ENCODE peak calls at places on chromosome 12, in four cellular contexts. H is heart right ventricle; C is effector memory CD4-positive, alpha-beta T cell; M is Karpas-422. E is an unnamed sample.

GRCh38 chr12:10497602-10498001 is 8.1 kb upstream of the EIF2S3B start:
- DNase-seq in H (no peak), C (no peak), M (no peak), E (no peak)

GRCh38 chr12:79155703-79156102 is 291.1 kb downstream of the SYT1 start:
- DNase-seq in H (no peak), C (no peak), M (no peak), E (no peak)

GRCh38 chr12:4279120-4279690 is 5.6 kb downstream of the CCND2 start:
- DNase-seq in H (no peak), C (no peak), M (no peak), E (no peak)

GRCh38 chr12:48286665-48287064 is 64.1 kb downstream of the ZNF641 start:
- DNase-seq in H (no peak), C (no peak), M (peak; percentile 61), E (no peak)

GRCh38 chr12:21650997-21651396 is 6.6 kb downstream of the LDHB start:
- DNase-seq in H (no peak), C (no peak), M (no peak), E (no peak)

GRCh38 chr12:24929953-24930352 is 18.9 kb downstream of the BCAT1 start:
- DNase-seq in H (no peak), C (no peak), M (no peak), E (no peak)

GRCh38 chr12:62813031-62813829 is 121.7 kb downstream of the PPM1H start:
- DNase-seq in H (peak; percentile 62), C (no peak), M (peak; percentile 77), E (peak; percentile 74)

GRCh38 chr12:26117321-26117720 is 7.5 kb downstream of the BHLHE41 start:
- DNase-seq in H (no peak), C (no peak), M (peak; percentile 48), E (no peak)

GRCh38 chr12:126869644-126870043 is 1397.3 kb upstream of the TMEM132C start:
- DNase-seq in H (no peak), C (no peak), M (no peak), E (no peak)

GRCh38 chr12:24078318-24078765 is 128.9 kb upstream of the SOX5 start:
- DNase-seq in H (no peak), C (no peak), M (no peak), E (no peak)

GRCh38 chr12:21130998-21131397 is at the start of gene SLCO1B1:
- DNase-seq in H (no peak), C (no peak), M (no peak), E (no peak)

GRCh38 chr12:114163766-114164165 is 197.6 kb upstream of the RBM19 start:
- DNase-seq in H (no peak), C (no peak), M (no peak), E (no peak)

GRCh38 chr12:54016478-54016964 is 7.7 kb downstream of the HOXC8 start:
- DNase-seq in H (no peak), C (no peak), M (no peak), E (peak; percentile 69)

GRCh38 chr12:6092784-6093722 is 31.4 kb downstream of the VWF start:
- DNase-seq in H (peak; percentile 33), C (no peak), M (no peak), E (no peak)

GRCh38 chr12:7106082-7106481 is 2.9 kb downstream of the C1RL start:
- DNase-seq in H (no peak), C (no peak), M (no peak), E (no peak)

GRCh38 chr12:1932264-1932777 is 13.9 kb upstream of the CACNA2D4 start:
- DNase-seq in H (peak; percentile 75), C (no peak), M (no peak), E (no peak)

GRCh38 chr12:123712780-123713319 is 697 bp downstream of the ATP6V0A2 start:
- DNase-seq in H (no peak), C (no peak), M (peak; percentile 55), E (peak; percentile 17)

GRCh38 chr12:94100254-94100653 is 48.1 kb upstream of the PLXNC1 start:
- DNase-seq in H (no peak), C (no peak), M (no peak), E (no peak)

GRCh38 chr12:113537041-113537750 is 65.5 kb upstream of the LHX5 start:
- DNase-seq in H (no peak), C (no peak), M (no peak), E (no peak)

GRCh38 chr12:27907766-27908165 is 64.8 kb downstream of the PTHLH start:
- DNase-seq in H (no peak), C (no peak), M (no peak), E (no peak)

GRCh38 chr12:102601621-102602020 is 121.3 kb upstream of the IGF1 start:
- DNase-seq in H (no peak), C (no peak), M (no peak), E (no peak)

GRCh38 chr12:106074706-106075392 is 63.9 kb downstream of the NUAK1 start:
- DNase-seq in H (no peak), C (no peak), M (no peak), E (no peak)

GRCh38 chr12:71460318-71460717 is 20.7 kb downstream of the LGR5 start:
- DNase-seq in H (no peak), C (no peak), M (no peak), E (no peak)
- H3K4me1 ChIP-seq in H (no peaks in the 10 kb centered on the region), C (no peaks in the 10 kb centered on the region), M (no peaks in the 10 kb centered on the region), E (no peaks in the 10 kb centered on the region)

GRCh38 chr12:89474615-89475014 is 50.0 kb downstream of the GALNT4 start:
- DNase-seq in H (no peak), C (no peak), M (no peak), E (no peak)

GRCh38 chr12:89475203-89475990 is 49.2 kb downstream of the GALNT4 start:
- DNase-seq in H (no peak), C (no peak), M (no peak), E (no peak)

GRCh38 chr12:89470741-89471504 is 53.7 kb downstream of the GALNT4 start:
- DNase-seq in H (no peak), C (no peak), M (peak; percentile 87), E (peak; percentile 46)

GRCh38 chr12:89469361-89469760 is 55.2 kb downstream of the GALNT4 start:
- DNase-seq in H (no peak), C (no peak), M (no peak), E (no peak)

GRCh38 chr12:89472508-89472907 is 52.1 kb downstream of the GALNT4 start:
- DNase-seq in H (no peak), C (no peak), M (no peak), E (no peak)
- H3K4me1 ChIP-seq in H (no peaks in the 10 kb centered on the region), C (peaks cover 11% of the 10 kb centered on the region), M (peaks cover 10% of the 10 kb centered on the region), E (no peaks in the 10 kb centered on the region)

DNA sequence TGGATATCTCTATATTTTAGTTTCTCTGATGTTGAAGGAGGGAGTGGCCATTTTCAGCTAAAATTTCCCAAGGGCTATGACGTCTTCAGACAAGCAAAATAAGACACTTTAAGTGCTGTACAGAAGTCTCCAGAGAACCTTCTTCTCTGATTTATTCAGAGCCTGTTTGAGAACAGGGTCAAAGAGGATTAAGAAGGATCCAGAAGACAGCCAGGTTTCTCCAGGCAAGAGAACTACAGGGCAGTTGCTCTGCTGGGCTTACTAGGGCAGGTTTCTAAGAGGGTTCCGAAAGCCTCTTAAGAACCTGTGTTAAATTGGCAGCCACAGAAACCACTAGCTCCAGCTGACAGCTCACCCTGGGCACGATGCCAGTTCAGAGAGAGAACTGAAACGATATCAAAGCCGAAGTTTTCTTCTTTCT is 1.2 kb downstream of the MGP start:
- DNase-seq in H (peak; percentile 73), C (peak; percentile 63), M (peak; percentile 88), E (no peak)
- H3K4me1 ChIP-seq in H (peaks cover 24% of the 10 kb centered on the region), C (peaks cover 8% of the 10 kb centered on the region), M (peaks cover 22% of the 10 kb centered on the region), E (no peaks in the 10 kb centered on the region)

GRCh38 chr12:11651785-11652184 is 2.3 kb downstream of the ETV6 start:
- DNase-seq in H (no peak), C (no peak), M (no peak), E (peak; percentile 28)
- H3K4me1 ChIP-seq in H (peaks cover 43% of the 10 kb centered on the region), C (peaks cover 19% of the 10 kb centered on the region), M (peaks cover 35% of the 10 kb centered on the region), E (peaks cover 12% of the 10 kb centered on the region)

DNA sequence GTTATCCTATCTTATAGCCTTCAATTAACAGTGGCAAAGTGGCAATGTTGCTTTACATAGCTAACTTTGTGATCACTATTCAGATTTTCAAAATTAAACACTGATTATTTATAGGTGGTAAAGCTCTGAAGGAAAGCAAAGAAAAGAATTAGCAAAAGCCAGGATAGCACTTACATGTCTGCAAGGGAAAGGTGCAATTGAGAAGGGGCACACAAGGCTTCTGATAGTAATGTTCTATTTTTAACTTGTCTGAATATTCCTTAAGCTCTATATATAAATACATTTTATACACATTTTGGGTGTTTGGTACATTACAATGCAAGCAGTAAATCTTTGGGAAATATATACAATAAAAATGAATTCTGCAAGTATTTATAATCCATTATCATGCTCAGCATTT is 10.9 kb downstream of the NAP1L1 start:
- DNase-seq in H (no peak), C (no peak), M (no peak), E (no peak)
- H3K4me1 ChIP-seq in H (peaks cover 37% of the 10 kb centered on the region), C (no peaks in the 10 kb centered on the region), M (peaks cover 6% of the 10 kb centered on the region), E (peaks cover 4% of the 10 kb centered on the region)

DNA sequence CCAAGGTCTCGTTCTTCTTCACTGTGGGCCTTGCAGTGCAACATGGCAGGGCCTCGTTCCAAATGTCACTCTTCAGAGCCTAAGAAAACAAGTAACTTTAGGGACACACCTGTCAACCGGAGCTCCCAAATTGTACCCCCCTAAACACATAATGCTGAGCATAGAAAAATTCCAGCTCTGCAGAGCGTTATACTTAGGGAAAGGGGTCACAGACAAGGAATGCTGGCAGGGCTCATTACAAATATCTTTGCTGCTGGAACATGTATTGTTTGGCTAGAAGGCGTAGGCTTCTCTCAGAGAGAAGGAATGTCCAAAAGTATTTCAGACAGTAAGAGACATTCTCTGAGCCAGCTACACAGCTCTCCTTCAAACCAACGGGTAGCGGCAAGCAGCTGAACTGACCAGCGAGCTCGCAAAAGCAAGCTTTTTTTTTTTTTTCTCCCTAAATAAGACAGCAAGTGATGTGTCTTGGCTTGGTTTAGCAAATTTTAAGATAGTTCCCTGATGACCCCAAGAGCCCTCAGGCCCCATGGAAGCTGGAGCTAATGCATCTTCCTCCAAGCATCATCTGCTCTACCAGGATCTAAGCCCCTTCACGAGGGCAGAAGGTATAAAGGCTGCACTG is 24.5 kb downstream of the SSH1 start:
- DNase-seq in H (no peak), C (no peak), M (no peak), E (no peak)
- H3K4me1 ChIP-seq in H (peaks cover 80% of the 10 kb centered on the region), C (peaks cover 3% of the 10 kb centered on the region), M (no peaks in the 10 kb centered on the region), E (no peaks in the 10 kb centered on the region)

GRCh38 chr12:132489602-132490239 is at the start of gene FBRSL1:
- DNase-seq in H (peak; percentile 92), C (peak; percentile 89), M (peak; percentile 92), E (peak; percentile 94)
- H3K4me1 ChIP-seq in H (peaks cover 38% of the 10 kb centered on the region), C (peaks cover 41% of the 10 kb centered on the region), M (peaks cover 22% of the 10 kb centered on the region), E (peaks cover 5% of the 10 kb centered on the region)

GRCh38 chr12:31272607-31273225 is 53.2 kb downstream of the SINHCAF start:
- DNase-seq in H (no peak), C (no peak), M (no peak), E (no peak)

GRCh38 chr12:31278445-31279242 is 47.3 kb downstream of the SINHCAF start:
- DNase-seq in H (no peak), C (no peak), M (no peak), E (peak; percentile 25)

GRCh38 chr12:31274520-31275300 is 51.2 kb downstream of the SINHCAF start:
- DNase-seq in H (no peak), C (no peak), M (no peak), E (no peak)

GRCh38 chr12:31277081-31277480 is 48.9 kb downstream of the SINHCAF start:
- DNase-seq in H (no peak), C (no peak), M (no peak), E (no peak)

DNA sequence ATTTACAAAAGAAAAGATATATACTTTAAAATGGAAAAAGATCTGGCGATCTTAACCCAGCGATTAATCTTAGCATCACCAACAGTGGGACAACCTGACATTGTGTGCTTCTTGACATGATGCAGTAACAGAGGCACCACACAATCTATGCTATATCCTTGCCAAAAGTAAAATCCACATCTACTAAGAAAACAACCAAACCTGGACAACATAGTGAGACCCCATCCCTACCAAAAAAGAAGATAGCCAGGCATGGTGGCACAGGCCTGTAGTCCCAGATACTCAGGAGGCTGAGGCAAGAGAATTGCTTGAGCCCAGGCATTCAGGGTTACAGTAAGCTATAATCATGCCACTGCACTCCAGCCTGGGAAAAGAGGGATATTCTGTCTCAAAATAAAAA is 50.5 kb downstream of the SINHCAF start:
- DNase-seq in H (no peak), C (no peak), M (no peak), E (no peak)
- H3K4me1 ChIP-seq in H (no peaks in the 10 kb centered on the region), C (no peaks in the 10 kb centered on the region), M (no peaks in the 10 kb centered on the region), E (peaks cover 14% of the 10 kb centered on the region)